ENCODE peak calls at places on chromosomes 11 and 22, in four cellular contexts. B, I, O and D are unnamed samples.

GRCh38 chr22:28716686-28717085 is 24.9 kb downstream of the CHEK2 start:
- DNase-seq in B (no peak), I (no peak), O (no peak), D (no peak)

GRCh38 chr22:40176921-40177737 is 596 bp upstream of the TNRC6B start:
- DNase-seq in B (no peak), I (peak), O (no peak), D (peak)

GRCh38 chr11:119148855-119149370 is at the start of gene ABCG4:
- DNase-seq in B (peak), I (peak), O (no peak), D (no peak)

GRCh38 chr11:6925636-6926207 is 504 bp upstream of the ZNF215 start:
- DNase-seq in B (no peak), I (no peak), O (no peak), D (no peak)

GRCh38 chr11:76629133-76629852 is 41.3 kb downstream of the LRRC32 start:
- DNase-seq in B (no peak), I (no peak), O (no peak), D (no peak)

GRCh38 chr11:29802522-29802921 is 214.3 kb downstream of the KCNA4 start:
- DNase-seq in B (no peak), I (no peak), O (no peak), D (no peak)

GRCh38 chr11:62721994-62722393 is 5.3 kb downstream of the HNRNPUL2 start:
- DNase-seq in B (no peak), I (no peak), O (no peak), D (peak)

GRCh38 chr11:104570088-104570701 is 328.1 kb downstream of the CASP12 start:
- DNase-seq in B (no peak), I (no peak), O (no peak), D (peak)

GRCh38 chr22:49960159-49960966 is at the start of gene PIM3:
- DNase-seq in B (peak), I (peak), O (peak), D (peak)
- TF ChIP-seq POLR2A in B (peak), I (peak), O (peak), D (peak)

DNA sequence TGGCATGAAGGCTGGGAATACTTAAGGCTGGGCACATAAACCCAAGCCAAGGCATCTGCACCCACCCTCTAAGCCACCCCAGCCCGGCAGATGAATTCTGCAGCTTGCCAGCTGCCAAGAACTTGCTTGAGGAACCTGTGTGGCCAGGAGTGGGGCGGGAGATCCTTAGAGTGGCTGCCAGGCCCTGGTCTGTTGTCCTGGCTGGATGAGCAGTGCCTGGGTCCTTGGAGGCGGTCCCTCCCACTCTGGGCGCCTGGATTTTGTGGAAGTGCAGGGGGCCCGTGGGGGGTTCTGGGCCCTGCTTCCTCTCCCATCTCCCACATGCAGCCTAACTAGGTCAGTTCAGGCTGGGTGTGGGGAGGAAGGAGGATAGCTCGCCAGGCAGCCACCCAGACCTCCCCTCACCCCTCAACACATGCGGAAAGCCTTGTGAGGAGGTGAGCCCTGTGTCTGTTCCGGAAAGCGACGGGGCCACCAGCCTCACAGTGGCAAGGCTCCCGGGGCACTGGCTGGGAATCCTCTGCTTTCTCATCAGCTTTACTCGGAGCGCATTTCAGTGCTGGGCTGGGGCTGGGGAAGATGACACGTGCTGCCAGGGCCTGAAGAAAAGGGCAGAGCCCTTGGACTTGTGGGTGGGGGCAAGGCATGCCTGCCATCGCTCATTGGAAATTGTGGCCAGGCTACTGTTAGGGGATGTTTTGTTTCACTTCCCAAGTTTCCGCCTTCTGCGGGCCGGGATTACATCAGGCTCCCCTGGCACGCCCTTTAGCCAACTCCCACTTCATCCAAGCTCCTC is 8.4 kb downstream of the DAGLA start:
- DNase-seq in B (peak), I (peak), O (no peak), D (no peak)
- TF ChIP-seq POLR2A in B (no peak), I (no peak), O (no peak), D (no peak)

DNA sequence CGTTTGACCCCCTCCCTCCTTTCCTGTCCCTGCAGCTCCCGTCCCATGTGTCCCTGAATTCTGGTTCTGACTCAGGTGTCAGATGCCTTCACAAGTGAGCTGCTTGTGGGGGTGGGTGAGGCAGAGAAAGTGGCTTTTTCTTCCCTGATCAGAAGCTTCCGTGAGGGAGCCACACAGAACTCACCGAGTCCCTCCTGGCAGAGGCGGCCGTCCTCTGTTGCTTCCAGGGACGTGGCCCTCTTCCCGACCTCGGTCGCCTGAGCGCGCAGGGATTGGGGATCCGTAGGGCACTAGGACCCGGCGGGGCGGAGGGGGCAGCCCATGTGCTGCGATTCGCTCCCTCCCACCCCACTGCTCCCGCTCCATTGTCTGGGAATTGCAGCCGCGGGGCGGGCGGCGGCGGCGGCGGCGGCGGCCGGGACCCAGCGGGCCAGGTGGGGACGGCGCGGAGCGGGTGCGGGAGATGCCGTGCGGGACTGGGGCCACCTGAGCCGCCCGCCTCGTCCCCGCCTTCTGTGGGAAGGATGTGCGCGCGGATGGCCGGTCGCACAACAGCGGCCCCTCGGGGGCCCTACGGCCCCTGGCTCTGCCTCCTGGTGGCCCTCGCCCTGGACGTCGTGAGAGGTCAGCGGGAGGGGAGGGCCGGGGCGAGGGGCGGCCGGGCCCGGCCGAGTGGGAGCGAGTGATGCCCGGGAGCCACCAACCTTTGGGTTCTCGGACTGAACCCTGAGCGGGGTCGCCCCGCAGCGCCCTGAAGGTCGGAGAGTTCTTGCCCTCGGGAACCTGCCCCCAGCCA is at the start of gene TMEM132A:
- DNase-seq in B (peak), I (peak), O (peak), D (no peak)
- TF ChIP-seq POLR2A in B (no peak), I (no peak), O (no peak), D (no peak)

GRCh38 chr11:73980001-73980960 is 2.4 kb downstream of the UCP2 start:
- DNase-seq in B (no peak), I (peak), O (no peak), D (peak)

GRCh38 chr11:73981051-73981805 is 1.4 kb downstream of the UCP2 start:
- DNase-seq in B (no peak), I (no peak), O (no peak), D (peak)

GRCh38 chr11:73983764-73984543 is 1.3 kb upstream of the UCP2 start:
- DNase-seq in B (no peak), I (no peak), O (no peak), D (peak)

GRCh38 chr11:73982990-73983763 is 534 bp upstream of the UCP2 start:
- DNase-seq in B (peak), I (peak), O (peak), D (peak)

GRCh38 chr11:73982595-73982989 is at the start of gene UCP2:
- DNase-seq in B (peak), I (peak), O (peak), D (peak)
- TF ChIP-seq POLR2A in B (no peak), I (no peak), O (no peak), D (peak)

GRCh38 chr22:41468381-41469217 is at the start of the genes ACO2 and PHF5A:
- DNase-seq in B (peak), I (peak), O (peak), D (peak)
- TF ChIP-seq POLR2A in B (peak), I (peak), O (peak), D (peak)

GRCh38 chr11:64854157-64854533 is 9.7 kb upstream of the CDC42BPG start:
- DNase-seq in B (no peak), I (no peak), O (no peak), D (no peak)

GRCh38 chr11:64854534-64855502 is 10.4 kb upstream of the CDC42BPG start:
- DNase-seq in B (peak), I (peak), O (peak), D (peak)

GRCh38 chr11:64857485-64857884 is 13.0 kb upstream of the CDC42BPG start:
- DNase-seq in B (no peak), I (no peak), O (no peak), D (no peak)

GRCh38 chr11:64856382-64857227 is 12.2 kb upstream of the CDC42BPG start:
- DNase-seq in B (no peak), I (peak), O (no peak), D (peak)

DNA sequence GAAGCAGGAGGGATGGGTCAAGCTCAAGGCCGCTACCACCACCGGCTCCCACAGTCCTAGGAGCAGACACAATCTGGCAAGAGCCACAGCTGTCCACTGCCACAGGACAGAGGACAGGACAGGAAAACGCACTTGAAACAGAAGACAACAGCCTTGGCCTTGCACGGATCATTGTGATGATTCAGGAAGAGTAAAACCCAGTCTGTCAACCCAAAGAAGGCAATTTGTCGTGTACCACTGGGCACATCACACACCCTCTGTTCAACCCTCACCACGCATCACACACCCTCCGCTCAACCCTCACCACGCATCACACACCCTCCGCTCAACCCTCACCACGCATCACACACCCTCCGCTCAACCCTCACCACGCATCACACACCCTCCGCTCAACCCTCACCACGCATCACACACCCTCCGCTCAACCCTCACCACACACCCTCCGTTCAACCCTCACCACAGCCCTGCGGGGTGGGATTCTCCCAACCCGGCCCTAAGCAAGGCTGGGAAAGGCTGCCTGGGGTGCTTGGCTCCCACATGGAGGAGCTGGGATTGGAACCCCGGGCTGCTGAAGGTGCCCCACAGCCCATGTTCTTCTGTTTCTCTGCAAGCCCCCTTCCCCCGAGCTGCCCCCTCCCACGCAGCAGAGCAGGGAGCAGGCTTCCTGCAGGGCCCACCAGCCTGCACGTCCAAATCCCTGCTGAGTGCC is 11.3 kb upstream of the CDC42BPG start:
- DNase-seq in B (no peak), I (no peak), O (no peak), D (no peak)
- TF ChIP-seq POLR2A in B (no peak), I (no peak), O (no peak), D (no peak)

GRCh38 chr22:21980547-21980946 is 2.0 kb downstream of the TOP3B start:
- DNase-seq in B (no peak), I (no peak), O (peak), D (no peak)
- TF ChIP-seq POLR2A in B (no peak), I (no peak), O (no peak), D (no peak)